ENCODE peak calls at places on chromosome 21, in nine cellular contexts. One of them, this sample, is unnamed. For H3K4me1 and H3K9me3, the result is how much of the 10 kb centered on the place peaks cover.

GRCh38 chr21:43343992-43344886 is 82.7 kb downstream of the SIK1 start:
- DNase-seq in lung: peak
- DNase-seq in mucosa of descending colon: no peak
- DNase-seq in H9: no peak
- DNase-seq in uterus: no peak
- DNase-seq in GM12878: no peak
- DNase-seq in OCI-LY7: no peak
- DNase-seq in left ventricle myocardium inferior: no peak
- DNase-seq in Caco-2: peak
- DNase-seq in this sample: no peak

GRCh38 chr21:29674343-29674742 is 265.5 kb downstream of the GRIK1 start:
- DNase-seq in lung: no peak
- DNase-seq in mucosa of descending colon: no peak
- DNase-seq in H9: no peak
- DNase-seq in uterus: no peak
- DNase-seq in GM12878: no peak
- DNase-seq in OCI-LY7: no peak
- DNase-seq in left ventricle myocardium inferior: no peak
- DNase-seq in Caco-2: no peak
- DNase-seq in this sample: no peak

GRCh38 chr21:38241029-38241740 is 15.6 kb upstream of the KCNJ15 start:
- DNase-seq in lung: no peak
- DNase-seq in mucosa of descending colon: no peak
- DNase-seq in H9: no peak
- DNase-seq in uterus: no peak
- DNase-seq in GM12878: no peak
- DNase-seq in OCI-LY7: no peak
- DNase-seq in left ventricle myocardium inferior: peak
- DNase-seq in Caco-2: no peak
- DNase-seq in this sample: no peak

GRCh38 chr21:36499578-36500471 is 19.9 kb upstream of the CLDN14 start:
- DNase-seq in lung: no peak
- DNase-seq in mucosa of descending colon: peak
- DNase-seq in H9: no peak
- DNase-seq in uterus: no peak
- DNase-seq in GM12878: no peak
- DNase-seq in OCI-LY7: no peak
- DNase-seq in left ventricle myocardium inferior: peak
- DNase-seq in Caco-2: no peak
- DNase-seq in this sample: no peak

GRCh38 chr21:18716578-18717138 is 313.1 kb upstream of the TMPRSS15 start:
- DNase-seq in lung: no peak
- DNase-seq in mucosa of descending colon: no peak
- DNase-seq in H9: no peak
- DNase-seq in uterus: no peak
- DNase-seq in GM12878: no peak
- DNase-seq in OCI-LY7: no peak
- DNase-seq in left ventricle myocardium inferior: no peak
- DNase-seq in Caco-2: no peak
- DNase-seq in this sample: no peak

GRCh38 chr21:46393451-46393940 is 65.2 kb upstream of the DIP2A start:
- DNase-seq in lung: no peak
- DNase-seq in mucosa of descending colon: peak
- DNase-seq in H9: no peak
- DNase-seq in uterus: peak
- DNase-seq in GM12878: no peak
- DNase-seq in OCI-LY7: no peak
- DNase-seq in left ventricle myocardium inferior: no peak
- DNase-seq in Caco-2: no peak
- DNase-seq in this sample: no peak

GRCh38 chr21:38306407-38306806 is 49.6 kb downstream of the KCNJ15 start:
- DNase-seq in lung: no peak
- DNase-seq in mucosa of descending colon: no peak
- DNase-seq in H9: no peak
- DNase-seq in uterus: no peak
- DNase-seq in GM12878: no peak
- DNase-seq in OCI-LY7: no peak
- DNase-seq in left ventricle myocardium inferior: no peak
- DNase-seq in Caco-2: no peak
- DNase-seq in this sample: no peak

GRCh38 chr21:30831194-30831765 is 1.7 kb upstream of the KRTAP7-1 start:
- DNase-seq in lung: no peak
- DNase-seq in mucosa of descending colon: no peak
- DNase-seq in H9: peak
- DNase-seq in uterus: no peak
- DNase-seq in GM12878: no peak
- DNase-seq in OCI-LY7: peak
- DNase-seq in left ventricle myocardium inferior: no peak
- DNase-seq in Caco-2: no peak
- DNase-seq in this sample: no peak

GRCh38 chr21:23488245-23488644 is 2119.0 kb downstream of the MRPL39 start:
- DNase-seq in lung: no peak
- DNase-seq in mucosa of descending colon: no peak
- DNase-seq in H9: no peak
- DNase-seq in uterus: no peak
- DNase-seq in GM12878: no peak
- DNase-seq in OCI-LY7: no peak
- DNase-seq in left ventricle myocardium inferior: no peak
- DNase-seq in Caco-2: no peak
- DNase-seq in this sample: no peak

DNA sequence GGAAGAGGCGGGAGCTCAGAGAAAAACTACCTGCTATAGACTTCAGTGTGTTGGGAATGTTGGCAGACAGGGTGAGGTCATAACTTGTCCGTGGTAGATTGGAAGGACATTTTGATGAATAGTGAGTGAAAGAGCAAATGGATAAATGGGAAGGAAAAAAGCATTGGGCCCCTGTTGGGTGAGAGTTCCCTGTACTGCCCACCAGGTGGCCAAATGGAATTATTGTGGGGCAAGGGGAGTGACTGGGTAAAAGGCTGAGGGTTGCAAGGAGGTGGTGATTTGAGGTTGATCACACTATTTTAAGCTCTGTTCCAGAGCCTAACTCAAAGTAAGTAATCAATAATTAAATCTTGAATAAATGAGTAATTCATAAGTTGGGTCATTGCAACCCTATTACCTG is 60.4 kb downstream of the MRPS6 start:
- DNase-seq in lung: no peak
- DNase-seq in mucosa of descending colon: no peak
- DNase-seq in H9: no peak
- DNase-seq in uterus: no peak
- DNase-seq in GM12878: no peak
- DNase-seq in OCI-LY7: no peak
- DNase-seq in left ventricle myocardium inferior: no peak
- DNase-seq in Caco-2: no peak
- DNase-seq in this sample: no peak
- TF ChIP-seq CTCF in lung: no peak
- TF ChIP-seq CTCF in mucosa of descending colon: no peak
- TF ChIP-seq CTCF in H9: peak
- TF ChIP-seq CTCF in uterus: no peak
- TF ChIP-seq CTCF in GM12878: no peak
- TF ChIP-seq CTCF in OCI-LY7: peak
- TF ChIP-seq CTCF in left ventricle myocardium inferior: peak
- TF ChIP-seq CTCF in Caco-2: peak
- TF ChIP-seq CTCF in this sample: peak

DNA sequence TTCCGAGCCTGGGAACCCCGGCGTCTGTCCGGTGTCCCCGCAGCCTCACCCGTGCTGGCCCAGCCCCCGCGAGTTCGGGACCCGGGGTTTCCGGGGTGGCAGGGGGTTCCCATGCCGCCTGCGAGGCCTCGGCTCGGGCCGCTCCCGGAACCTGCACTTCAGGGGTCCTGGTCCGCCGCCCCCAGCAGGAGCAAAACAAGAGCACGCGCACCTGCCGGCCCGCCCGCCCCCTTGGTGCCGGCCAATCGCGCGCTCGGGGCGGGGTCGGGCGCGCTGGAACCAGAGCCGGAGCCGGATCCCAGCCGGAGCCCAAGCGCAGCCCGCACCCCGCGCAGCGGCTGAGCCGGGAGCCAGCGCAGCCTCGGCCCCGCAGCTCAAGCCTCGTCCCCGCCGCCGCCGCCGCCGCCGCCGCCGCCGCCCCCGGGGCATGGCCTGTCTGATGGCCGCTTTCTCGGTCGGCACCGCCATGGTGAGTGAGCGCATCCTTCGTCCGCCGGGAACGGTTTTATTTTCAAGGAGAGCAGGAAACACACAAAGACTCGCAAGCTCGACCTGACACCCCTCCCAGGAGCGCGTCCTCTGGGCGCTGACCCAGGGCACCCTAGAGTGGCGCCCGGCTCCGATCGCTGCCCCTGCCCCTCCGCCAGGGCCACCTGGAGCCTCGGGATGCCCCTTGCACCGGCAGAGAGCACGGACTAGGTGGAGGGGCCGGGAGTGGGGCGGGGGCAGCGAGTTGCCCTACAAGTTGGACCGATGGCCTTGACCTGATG is at the start of gene ABCG1:
- DNase-seq in lung: no peak
- DNase-seq in mucosa of descending colon: peak
- DNase-seq in H9: peak
- DNase-seq in uterus: no peak
- DNase-seq in GM12878: no peak
- DNase-seq in OCI-LY7: peak
- DNase-seq in left ventricle myocardium inferior: peak
- DNase-seq in Caco-2: no peak
- DNase-seq in this sample: no peak
- H3K4me1 ChIP-seq in lung: under half
- H3K4me1 ChIP-seq in mucosa of descending colon: under half
- H3K4me1 ChIP-seq in H9: under half
- H3K4me1 ChIP-seq in uterus: under half
- H3K4me1 ChIP-seq in GM12878: under half
- H3K4me1 ChIP-seq in OCI-LY7: under half
- H3K4me1 ChIP-seq in left ventricle myocardium inferior: under half
- H3K4me1 ChIP-seq in Caco-2: under half
- H3K4me1 ChIP-seq in this sample: under half

GRCh38 chr21:25240974-25241373 is 366.3 kb downstream of the MRPL39 start:
- DNase-seq in lung: no peak
- DNase-seq in mucosa of descending colon: no peak
- DNase-seq in H9: no peak
- DNase-seq in uterus: no peak
- DNase-seq in GM12878: no peak
- DNase-seq in OCI-LY7: no peak
- DNase-seq in left ventricle myocardium inferior: no peak
- DNase-seq in Caco-2: no peak
- DNase-seq in this sample: no peak

GRCh38 chr21:25243809-25244208 is 363.5 kb downstream of the MRPL39 start:
- DNase-seq in lung: no peak
- DNase-seq in mucosa of descending colon: no peak
- DNase-seq in H9: no peak
- DNase-seq in uterus: no peak
- DNase-seq in GM12878: no peak
- DNase-seq in OCI-LY7: no peak
- DNase-seq in left ventricle myocardium inferior: no peak
- DNase-seq in Caco-2: no peak
- DNase-seq in this sample: no peak

GRCh38 chr21:25244735-25245134 is 362.5 kb downstream of the MRPL39 start:
- DNase-seq in lung: no peak
- DNase-seq in mucosa of descending colon: no peak
- DNase-seq in H9: no peak
- DNase-seq in uterus: no peak
- DNase-seq in GM12878: no peak
- DNase-seq in OCI-LY7: no peak
- DNase-seq in left ventricle myocardium inferior: no peak
- DNase-seq in Caco-2: no peak
- DNase-seq in this sample: no peak
- H3K9me3 ChIP-seq in lung: under half
- H3K9me3 ChIP-seq in mucosa of descending colon: under half
- H3K9me3 ChIP-seq in H9: under half
- H3K9me3 ChIP-seq in uterus: under half
- H3K9me3 ChIP-seq in GM12878: under half
- H3K9me3 ChIP-seq in OCI-LY7: under half
- H3K9me3 ChIP-seq in left ventricle myocardium inferior: under half
- H3K9me3 ChIP-seq in Caco-2: under half
- H3K9me3 ChIP-seq in this sample: under half

GRCh38 chr21:45270306-45270821 is 17.3 kb downstream of the POFUT2 start:
- DNase-seq in lung: no peak
- DNase-seq in mucosa of descending colon: no peak
- DNase-seq in H9: peak
- DNase-seq in uterus: peak
- DNase-seq in GM12878: no peak
- DNase-seq in OCI-LY7: no peak
- DNase-seq in left ventricle myocardium inferior: no peak
- DNase-seq in Caco-2: no peak
- DNase-seq in this sample: no peak
- TF ChIP-seq CTCF in lung: no peak
- TF ChIP-seq CTCF in mucosa of descending colon: no peak
- TF ChIP-seq CTCF in H9: peak
- TF ChIP-seq CTCF in uterus: no peak
- TF ChIP-seq CTCF in GM12878: no peak
- TF ChIP-seq CTCF in OCI-LY7: peak
- TF ChIP-seq CTCF in left ventricle myocardium inferior: no peak
- TF ChIP-seq CTCF in Caco-2: peak
- TF ChIP-seq CTCF in this sample: no peak

GRCh38 chr21:34524671-34525601 is 12.9 kb upstream of the KCNE1 start:
- DNase-seq in lung: no peak
- DNase-seq in mucosa of descending colon: no peak
- DNase-seq in H9: peak
- DNase-seq in uterus: no peak
- DNase-seq in GM12878: no peak
- DNase-seq in OCI-LY7: no peak
- DNase-seq in left ventricle myocardium inferior: no peak
- DNase-seq in Caco-2: peak
- DNase-seq in this sample: no peak
- H3K4me1 ChIP-seq in lung: under half
- H3K4me1 ChIP-seq in mucosa of descending colon: under half
- H3K4me1 ChIP-seq in H9: under half
- H3K4me1 ChIP-seq in uterus: under half
- H3K4me1 ChIP-seq in GM12878: under half
- H3K4me1 ChIP-seq in OCI-LY7: under half
- H3K4me1 ChIP-seq in left ventricle myocardium inferior: half or more
- H3K4me1 ChIP-seq in Caco-2: under half
- H3K4me1 ChIP-seq in this sample: under half

This sample was measured in gastrocnemius medialis.